ENCODE peak calls at places on chromosomes 12 and 14, in seven cellular contexts. One of them, this sample, is unnamed.

GRCh38 chr14:90467501-90467900 is 70.7 kb downstream of the CALM1 start:
- DNase-seq in endothelial cell of umbilical vein: no peak
- DNase-seq in endothelial cell: no peak
- DNase-seq in cardiac fibroblast: no peak
- DNase-seq in H9: no peak
- DNase-seq in Caco-2: no peak
- DNase-seq in A549: no peak
- DNase-seq in this sample: no peak

GRCh38 chr14:46250113-46250703 is 401.4 kb downstream of the RPL10L start:
- DNase-seq in H9: no peak
- DNase-seq in Caco-2: no peak
- DNase-seq in endothelial cell of umbilical vein: peak; percentile 52
- DNase-seq in cardiac fibroblast: peak; percentile 8
- DNase-seq in endothelial cell: peak; percentile 8
- DNase-seq in A549: peak; percentile 0
- DNase-seq in this sample: no peak

GRCh38 chr12:106311139-106311538 is 8.6 kb downstream of the TCP11L2 start:
- DNase-seq in cardiac fibroblast: no peak
- DNase-seq in endothelial cell of umbilical vein: no peak
- DNase-seq in A549: no peak
- DNase-seq in H9: no peak
- DNase-seq in endothelial cell: no peak
- DNase-seq in Caco-2: no peak
- DNase-seq in this sample: no peak

GRCh38 chr14:95953111-95953724 is 76.6 kb downstream of the TUNAR start:
- DNase-seq in H9: no peak
- DNase-seq in endothelial cell of umbilical vein: no peak
- DNase-seq in cardiac fibroblast: peak; percentile 1
- DNase-seq in endothelial cell: peak; percentile 22
- DNase-seq in A549: no peak
- DNase-seq in Caco-2: no peak
- DNase-seq in this sample: no peak

GRCh38 chr12:34391771-34392581 is 369.7 kb downstream of the ALG10 start:
- DNase-seq in endothelial cell: no peak
- DNase-seq in A549: no peak
- DNase-seq in Caco-2: peak; percentile 33
- DNase-seq in cardiac fibroblast: no peak
- DNase-seq in endothelial cell of umbilical vein: no peak
- DNase-seq in H9: no peak
- DNase-seq in this sample: no peak

GRCh38 chr12:106601031-106601430 is 18.2 kb downstream of the RFX4 start:
- DNase-seq in Caco-2: peak; percentile 52
- DNase-seq in A549: no peak
- DNase-seq in H9: peak; percentile 84
- DNase-seq in cardiac fibroblast: no peak
- DNase-seq in endothelial cell of umbilical vein: no peak
- DNase-seq in endothelial cell: no peak
- DNase-seq in this sample: no peak

GRCh38 chr12:97222391-97222790 is 240.2 kb upstream of the RMST start:
- DNase-seq in cardiac fibroblast: no peak
- DNase-seq in A549: no peak
- DNase-seq in H9: no peak
- DNase-seq in Caco-2: no peak
- DNase-seq in endothelial cell of umbilical vein: no peak
- DNase-seq in endothelial cell: no peak
- DNase-seq in this sample: no peak

GRCh38 chr12:6333566-6333965 is 8.3 kb downstream of the TNFRSF1A start:
- DNase-seq in cardiac fibroblast: no peak
- DNase-seq in A549: no peak
- DNase-seq in H9: no peak
- DNase-seq in endothelial cell of umbilical vein: no peak
- DNase-seq in Caco-2: no peak
- DNase-seq in endothelial cell: no peak
- DNase-seq in this sample: no peak

GRCh38 chr12:91913124-91913523 is 232.5 kb downstream of the BTG1 start:
- DNase-seq in H9: no peak
- DNase-seq in A549: no peak
- DNase-seq in Caco-2: no peak
- DNase-seq in endothelial cell: no peak
- DNase-seq in endothelial cell of umbilical vein: no peak
- DNase-seq in cardiac fibroblast: no peak
- DNase-seq in this sample: no peak

GRCh38 chr12:47900480-47901129 is 4.2 kb downstream of the VDR start:
- DNase-seq in Caco-2: peak; percentile 85
- DNase-seq in A549: no peak
- DNase-seq in cardiac fibroblast: no peak
- DNase-seq in H9: peak; percentile 60
- DNase-seq in endothelial cell: no peak
- DNase-seq in endothelial cell of umbilical vein: no peak
- DNase-seq in this sample: no peak

GRCh38 chr12:92602476-92602875 is 100.3 kb upstream of the PLEKHG7 start:
- DNase-seq in A549: no peak
- DNase-seq in Caco-2: no peak
- DNase-seq in H9: no peak
- DNase-seq in endothelial cell of umbilical vein: peak; percentile 41
- DNase-seq in endothelial cell: no peak
- DNase-seq in cardiac fibroblast: peak; percentile 90
- DNase-seq in this sample: no peak

GRCh38 chr12:103769240-103769945 is 71.6 kb downstream of the NT5DC3 start:
- DNase-seq in endothelial cell of umbilical vein: no peak
- DNase-seq in A549: no peak
- DNase-seq in Caco-2: no peak
- DNase-seq in cardiac fibroblast: no peak
- DNase-seq in endothelial cell: no peak
- DNase-seq in H9: peak; percentile 47
- DNase-seq in this sample: no peak

GRCh38 chr12:102394200-102394599 is 86.2 kb downstream of the IGF1 start:
- DNase-seq in endothelial cell: no peak
- DNase-seq in A549: no peak
- DNase-seq in cardiac fibroblast: no peak
- DNase-seq in H9: no peak
- DNase-seq in Caco-2: no peak
- DNase-seq in endothelial cell of umbilical vein: no peak
- DNase-seq in this sample: no peak

GRCh38 chr12:22048351-22049041 is 2.5 kb downstream of the CMAS start:
- DNase-seq in endothelial cell: no peak
- DNase-seq in Caco-2: no peak
- DNase-seq in cardiac fibroblast: no peak
- DNase-seq in endothelial cell of umbilical vein: no peak
- DNase-seq in H9: peak; percentile 38
- DNase-seq in A549: no peak
- DNase-seq in this sample: no peak

DNA sequence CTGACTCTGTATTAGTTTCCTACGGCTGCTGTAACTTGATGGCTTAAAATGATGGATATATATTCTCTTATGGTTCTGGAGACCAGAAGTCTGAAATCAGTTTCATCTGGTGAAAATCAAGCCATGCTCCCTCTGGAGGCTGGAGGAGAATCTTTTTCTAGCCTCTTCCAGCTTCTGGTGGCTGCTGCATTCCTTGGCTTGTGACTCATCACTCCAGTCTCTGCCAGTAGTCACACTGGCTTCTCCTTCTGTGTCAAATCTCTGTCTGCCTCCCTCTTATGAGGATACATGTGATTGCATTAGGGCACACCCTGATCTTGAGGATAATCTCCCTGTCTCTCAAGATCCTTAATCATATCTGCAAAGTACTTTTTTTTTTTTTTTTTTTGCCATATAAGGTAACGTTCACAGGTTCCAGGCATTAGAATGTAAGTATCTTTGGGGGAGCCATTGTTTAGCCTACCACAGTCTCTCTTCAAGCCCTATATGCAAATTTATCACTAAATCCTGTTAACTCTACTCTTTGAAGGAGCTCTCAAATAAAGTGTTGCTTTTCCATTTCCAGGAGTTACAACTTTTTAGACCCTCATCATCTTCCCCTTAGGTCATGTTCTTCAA is 17.8 kb downstream of the DNAL1 start:
- DNase-seq in Caco-2: peak; percentile 74
- DNase-seq in H9: peak; percentile 76
- DNase-seq in cardiac fibroblast: peak; percentile 87
- DNase-seq in endothelial cell of umbilical vein: peak; percentile 52
- DNase-seq in A549: peak; percentile 53
- DNase-seq in endothelial cell: no peak
- DNase-seq in this sample: no peak
- TF ChIP-seq CTCF in Caco-2: peak; percentile 23
- TF ChIP-seq CTCF in H9: peak; percentile 55
- TF ChIP-seq CTCF in cardiac fibroblast: peak; percentile 60
- TF ChIP-seq CTCF in endothelial cell of umbilical vein: peak; percentile 27
- TF ChIP-seq CTCF in A549: peak; percentile 52
- TF ChIP-seq CTCF in endothelial cell: no peak
- TF ChIP-seq CTCF in this sample: no peak

GRCh38 chr14:69427596-69427995 is 29.1 kb downstream of the SLC39A9 start:
- DNase-seq in A549: no peak
- DNase-seq in endothelial cell of umbilical vein: no peak
- DNase-seq in H9: no peak
- DNase-seq in endothelial cell: no peak
- DNase-seq in Caco-2: no peak
- DNase-seq in cardiac fibroblast: no peak
- DNase-seq in this sample: no peak

GRCh38 chr14:69428289-69428998 is 30.0 kb downstream of the SLC39A9 start:
- DNase-seq in endothelial cell of umbilical vein: no peak
- DNase-seq in Caco-2: no peak
- DNase-seq in H9: no peak
- DNase-seq in endothelial cell: no peak
- DNase-seq in cardiac fibroblast: no peak
- DNase-seq in A549: no peak
- DNase-seq in this sample: peak; percentile 54

GRCh38 chr14:69424139-69424923 is 25.8 kb downstream of the SLC39A9 start:
- DNase-seq in endothelial cell of umbilical vein: no peak
- DNase-seq in H9: no peak
- DNase-seq in A549: no peak
- DNase-seq in endothelial cell: no peak
- DNase-seq in Caco-2: no peak
- DNase-seq in cardiac fibroblast: no peak
- DNase-seq in this sample: no peak

GRCh38 chr14:69423279-69423678 is 24.8 kb downstream of the SLC39A9 start:
- DNase-seq in endothelial cell: no peak
- DNase-seq in Caco-2: no peak
- DNase-seq in H9: no peak
- DNase-seq in endothelial cell of umbilical vein: no peak
- DNase-seq in cardiac fibroblast: peak; percentile 14
- DNase-seq in A549: no peak
- DNase-seq in this sample: no peak
- TF ChIP-seq CTCF in endothelial cell: no peak
- TF ChIP-seq CTCF in Caco-2: no peak
- TF ChIP-seq CTCF in H9: no peak
- TF ChIP-seq CTCF in endothelial cell of umbilical vein: no peak
- TF ChIP-seq CTCF in cardiac fibroblast: no peak
- TF ChIP-seq CTCF in A549: no peak
- TF ChIP-seq CTCF in this sample: no peak

GRCh38 chr14:106224694-106224971 is 698.2 kb downstream of the TMEM121 start:
- DNase-seq in endothelial cell of umbilical vein: no peak
- DNase-seq in H9: no peak
- DNase-seq in Caco-2: no peak
- DNase-seq in A549: no peak
- DNase-seq in cardiac fibroblast: no peak
- DNase-seq in endothelial cell: no peak
- DNase-seq in this sample: no peak
- TF ChIP-seq CTCF in endothelial cell of umbilical vein: no peak
- TF ChIP-seq CTCF in H9: no peak
- TF ChIP-seq CTCF in Caco-2: no peak
- TF ChIP-seq CTCF in A549: no peak
- TF ChIP-seq CTCF in cardiac fibroblast: no peak
- TF ChIP-seq CTCF in endothelial cell: no peak
- TF ChIP-seq CTCF in this sample: no peak

DNA sequence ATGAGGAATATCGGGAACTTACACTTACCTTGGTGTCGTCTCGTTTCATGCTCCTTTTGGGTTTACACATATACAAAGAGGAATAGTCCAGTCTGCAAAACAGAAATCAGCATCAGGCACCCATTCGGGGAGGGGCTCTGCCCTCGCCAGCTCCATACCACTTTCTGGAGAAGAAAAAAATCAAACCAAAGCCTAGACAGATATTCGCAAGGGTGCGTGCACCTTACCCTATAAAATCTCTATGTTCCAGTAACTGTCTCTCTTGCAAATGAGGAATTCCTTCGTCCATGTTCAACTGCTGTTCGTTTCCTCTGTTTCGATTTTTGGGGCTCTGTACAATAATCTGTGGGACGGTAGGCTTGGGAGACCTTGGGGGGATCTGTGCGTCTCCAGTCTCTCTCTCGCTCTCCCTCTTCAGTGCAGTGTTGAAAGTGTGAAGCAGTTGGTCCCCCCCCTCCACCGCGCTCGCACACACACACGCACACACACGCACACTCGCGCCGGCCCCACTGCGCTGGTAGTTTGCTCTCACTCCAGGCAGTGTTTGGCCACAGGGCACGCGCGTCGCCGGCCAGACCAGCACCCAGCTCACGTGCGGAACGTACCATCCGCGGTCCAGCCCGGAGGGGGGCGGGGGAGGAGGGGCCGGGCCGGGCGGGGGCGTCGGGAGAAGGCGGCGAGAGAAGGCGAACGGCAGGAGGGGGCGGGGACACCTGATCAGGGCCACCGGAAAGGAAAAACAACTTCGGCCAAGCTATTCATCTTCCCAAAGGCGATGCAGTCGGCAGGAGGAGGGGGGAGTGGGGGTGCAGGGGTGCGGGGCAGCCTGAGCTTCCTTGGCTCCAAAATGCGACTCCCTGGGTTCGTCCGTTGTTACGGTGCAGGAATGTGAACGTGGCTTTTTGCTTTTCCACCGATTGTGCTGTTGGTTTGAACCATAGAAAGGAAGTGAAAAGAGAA is at the start of gene BHLHE41:
- DNase-seq in endothelial cell of umbilical vein: peak; percentile 23
- DNase-seq in H9: peak; percentile 93
- DNase-seq in cardiac fibroblast: peak; percentile 49
- DNase-seq in Caco-2: peak; percentile 77
- DNase-seq in A549: peak; percentile 21
- DNase-seq in endothelial cell: peak; percentile 67
- DNase-seq in this sample: peak; percentile 59
- TF ChIP-seq CTCF in endothelial cell of umbilical vein: no peak
- TF ChIP-seq CTCF in H9: no peak
- TF ChIP-seq CTCF in cardiac fibroblast: no peak
- TF ChIP-seq CTCF in Caco-2: no peak
- TF ChIP-seq CTCF in A549: no peak
- TF ChIP-seq CTCF in endothelial cell: no peak
- TF ChIP-seq CTCF in this sample: no peak

DNA sequence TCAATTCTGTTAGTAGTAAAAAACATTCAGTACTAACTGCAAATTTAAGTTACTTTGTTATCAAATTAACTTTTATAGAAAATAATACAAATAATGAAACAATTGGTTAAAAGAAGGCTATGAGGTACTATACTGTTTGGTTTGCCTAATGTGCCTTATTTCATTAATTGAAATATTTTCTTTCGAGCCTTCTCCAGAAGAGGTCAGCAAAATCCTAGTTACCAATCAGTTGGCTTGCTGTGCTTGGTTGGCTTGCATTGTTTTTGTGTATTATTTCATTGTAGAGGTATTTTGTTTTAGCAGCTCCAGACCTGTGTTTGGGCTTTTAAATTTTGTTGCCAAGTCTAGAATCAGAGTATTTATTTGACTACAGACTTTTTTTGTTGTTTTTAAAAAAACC is 68.5 kb downstream of the AEBP2 start:
- DNase-seq in endothelial cell: no peak
- DNase-seq in endothelial cell of umbilical vein: peak; percentile 75
- DNase-seq in H9: no peak
- DNase-seq in Caco-2: no peak
- DNase-seq in cardiac fibroblast: peak; percentile 74
- DNase-seq in A549: no peak
- DNase-seq in this sample: no peak
- TF ChIP-seq CTCF in endothelial cell: no peak
- TF ChIP-seq CTCF in endothelial cell of umbilical vein: peak; percentile 23
- TF ChIP-seq CTCF in H9: no peak
- TF ChIP-seq CTCF in Caco-2: no peak
- TF ChIP-seq CTCF in cardiac fibroblast: peak; percentile 30
- TF ChIP-seq CTCF in A549: peak; percentile 45
- TF ChIP-seq CTCF in this sample: no peak

This sample was measured in GM20000.